ENCODE peak calls at places on chromosomes 7 and 10, in six cellular contexts. Y is HepG2, Q is K562, B is H1, W is GM12878, U is SK-N-SH. C is an unnamed sample.

GRCh38 chr7:37986780-37987380 is 66.4 kb downstream of the EPDR1 start:
- DNase-seq in W (no peak), U (no peak), Y (no peak), B (no peak), Q (no peak), C (no peak)

GRCh38 chr10:49448924-49449323 is 53.0 kb upstream of the DRGX start:
- DNase-seq in Y (no peak), W (no peak), Q (no peak), U (no peak), B (no peak), C (no peak)

GRCh38 chr10:79435271-79436065 is 10.0 kb downstream of the ZCCHC24 start:
- DNase-seq in Q (no peak), Y (no peak), W (no peak), B (no peak), U (no peak), C (no peak)

GRCh38 chr7:129282865-129283264 is 58.0 kb downstream of the AHCYL2 start:
- DNase-seq in Q (no peak), Y (no peak), W (no peak), B (no peak), U (no peak), C (no peak)

GRCh38 chr7:135930565-135931423 is 46.4 kb downstream of the MTPN start:
- DNase-seq in W (no peak), B (no peak), U (peak; percentile 36), Y (no peak), Q (no peak), C (no peak)

GRCh38 chr7:134879815-134880475 is 100.5 kb downstream of the CALD1 start:
- DNase-seq in U (no peak), W (no peak), B (no peak), Y (no peak), Q (no peak), C (no peak)

GRCh38 chr10:24208661-24209420 is at the start of gene KIAA1217:
- DNase-seq in U (peak; percentile 57), Y (peak; percentile 76), W (no peak), B (peak; percentile 63), Q (no peak), C (no peak)

GRCh38 chr10:93591065-93591808 is 9.8 kb downstream of the RBP4 start:
- DNase-seq in U (no peak), W (no peak), B (no peak), Q (no peak), Y (no peak), C (no peak)

GRCh38 chr7:47329320-47329926 is 252.5 kb downstream of the TNS3 start:
- DNase-seq in U (no peak), B (peak; percentile 37), W (no peak), Q (no peak), Y (no peak), C (no peak)

GRCh38 chr7:32330602-32331001 is 159.6 kb downstream of the LSM5 start:
- DNase-seq in Y (no peak), B (no peak), W (no peak), U (no peak), Q (no peak), C (no peak)

DNA sequence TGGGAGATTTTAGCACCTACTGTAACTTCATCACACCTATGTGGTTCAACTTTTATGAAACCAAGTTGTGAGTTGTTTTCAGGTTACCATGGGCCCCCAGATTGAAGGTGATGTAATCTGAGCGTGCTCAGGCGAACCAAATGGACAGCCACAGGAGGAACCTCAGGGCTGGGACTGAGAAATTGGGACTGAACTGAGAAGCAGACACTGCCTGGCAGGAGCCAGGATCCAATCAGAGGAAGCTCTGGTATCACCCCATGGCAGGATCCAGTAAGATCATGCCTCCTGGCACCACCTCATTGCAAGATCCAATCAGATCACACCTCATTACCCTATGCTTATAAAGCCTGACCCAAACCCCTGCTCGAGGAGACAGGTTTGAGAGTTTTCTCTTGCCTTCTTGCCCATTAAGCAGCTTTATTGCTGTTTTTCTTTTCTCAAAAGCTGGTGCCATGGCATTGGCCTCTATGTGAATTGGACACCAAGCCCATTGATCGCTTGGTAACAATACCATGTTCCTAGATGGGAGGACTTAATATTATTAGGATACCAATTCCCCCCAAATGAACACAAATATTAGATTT is 43.2 kb upstream of the GDF10 start:
- DNase-seq in Q (no peak), Y (no peak), W (no peak), U (no peak), B (peak; percentile 23), C (no peak)
- TF ChIP-seq YY1 in Q (no peak), Y (no peak), W (no peak), U (no peak), B (no peak), C (no peak)

GRCh38 chr7:48337012-48337621 is 165.9 kb downstream of the ABCA13 start:
- DNase-seq in Y (peak; percentile 10), W (no peak), U (peak; percentile 14), B (no peak), Q (no peak), C (no peak)
- TF ChIP-seq CTCF in Y (peak; percentile 48), W (peak; percentile 49), U (peak; percentile 61), B (peak; percentile 42), Q (no peak), C (peak; percentile 51)

GRCh38 chr7:29285451-29285807 is 90.9 kb downstream of the CHN2 start:
- DNase-seq in U (no peak), Q (no peak), B (peak; percentile 6), W (peak; percentile 55), Y (peak; percentile 28), C (peak; percentile 62)
- TF ChIP-seq YY1 in U (no peak), Q (no peak), B (no peak), W (no peak), Y (no peak), C (no peak)

GRCh38 chr7:27723086-27723485 is 16.9 kb upstream of the TAX1BP1 start:
- DNase-seq in U (peak; percentile 60), B (no peak), Q (no peak), W (no peak), Y (no peak), C (no peak)
- TF ChIP-seq CTCF in U (peak; percentile 59), B (peak; percentile 52), Q (peak; percentile 4), W (peak; percentile 4), Y (peak; percentile 10), C (peak; percentile 44)

GRCh38 chr7:46160861-46161260 is 239.8 kb upstream of the IGFBP3 start:
- DNase-seq in B (no peak), Y (no peak), W (no peak), U (no peak), Q (no peak), C (no peak)
- TF ChIP-seq YY1 in B (no peak), Y (no peak), W (no peak), U (no peak), Q (no peak), C (no peak)

GRCh38 chr10:31929260-31929985 is 792 bp upstream of the ARHGAP12 start:
- DNase-seq in U (no peak), Q (peak; percentile 51), B (peak; percentile 75), Y (peak; percentile 77), W (no peak), C (no peak)

GRCh38 chr10:31926154-31926553 is 2.5 kb downstream of the ARHGAP12 start:
- DNase-seq in U (no peak), Q (no peak), W (no peak), Y (no peak), B (no peak), C (no peak)

GRCh38 chr10:31928531-31929259 is at the start of gene ARHGAP12:
- DNase-seq in Y (peak; percentile 74), W (no peak), U (peak; percentile 96), B (peak; percentile 97), Q (peak; percentile 91), C (no peak)

GRCh38 chr10:31926765-31927596 is 1.6 kb downstream of the ARHGAP12 start:
- DNase-seq in Q (no peak), B (no peak), U (peak; percentile 5), Y (no peak), W (no peak), C (no peak)

DNA sequence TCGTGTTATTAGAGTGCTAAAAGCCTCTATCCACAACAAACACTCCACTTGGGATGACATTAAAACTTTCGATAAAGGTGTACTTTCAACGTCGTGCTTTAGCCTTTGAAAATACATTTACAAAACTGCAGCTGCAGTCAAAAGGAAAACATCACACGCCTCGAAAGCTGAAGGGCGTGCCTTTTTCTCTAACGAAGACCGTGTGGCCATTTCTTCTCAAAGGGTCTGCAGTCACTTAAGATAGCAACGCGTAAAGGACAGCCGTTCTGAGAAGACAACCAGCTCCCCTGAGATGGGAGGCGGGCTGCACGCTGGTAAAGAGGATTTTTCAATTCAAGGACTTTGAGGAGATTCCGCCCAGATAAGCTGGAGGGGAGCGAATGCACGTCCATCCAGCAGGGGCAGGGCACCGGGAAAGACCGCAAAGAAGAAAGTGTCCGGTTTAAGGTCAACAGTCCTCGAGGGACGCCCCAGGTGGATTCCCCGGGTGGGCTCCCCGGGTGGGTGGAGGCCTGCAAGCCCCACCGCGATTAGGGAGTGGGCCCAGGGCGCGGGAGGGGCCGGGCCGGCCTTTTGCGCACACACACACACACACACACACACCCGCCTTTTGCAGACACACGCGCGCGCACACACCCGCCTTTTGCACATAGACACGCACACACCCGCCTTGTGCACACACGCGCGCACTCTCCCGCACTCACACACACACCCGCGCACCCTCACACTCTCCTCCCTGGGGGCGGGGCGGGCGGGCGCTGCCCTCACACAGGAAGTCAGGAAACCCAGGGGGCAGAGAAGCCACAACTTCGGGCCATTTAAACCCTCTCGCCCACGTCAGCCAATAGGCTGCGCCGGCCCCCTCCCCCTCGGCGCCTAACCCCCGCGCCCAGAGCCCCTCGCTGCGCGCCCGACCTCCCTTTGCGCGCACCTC is 767 bp downstream of the ARHGAP12 start:
- DNase-seq in Y (peak; percentile 74), Q (peak; percentile 64), B (peak; percentile 71), U (peak; percentile 84), W (no peak), C (no peak)
- TF ChIP-seq CTCF in Y (peak; percentile 24), Q (peak; percentile 48), B (peak; percentile 38), U (peak; percentile 51), W (no peak), C (peak; percentile 38)

DNA sequence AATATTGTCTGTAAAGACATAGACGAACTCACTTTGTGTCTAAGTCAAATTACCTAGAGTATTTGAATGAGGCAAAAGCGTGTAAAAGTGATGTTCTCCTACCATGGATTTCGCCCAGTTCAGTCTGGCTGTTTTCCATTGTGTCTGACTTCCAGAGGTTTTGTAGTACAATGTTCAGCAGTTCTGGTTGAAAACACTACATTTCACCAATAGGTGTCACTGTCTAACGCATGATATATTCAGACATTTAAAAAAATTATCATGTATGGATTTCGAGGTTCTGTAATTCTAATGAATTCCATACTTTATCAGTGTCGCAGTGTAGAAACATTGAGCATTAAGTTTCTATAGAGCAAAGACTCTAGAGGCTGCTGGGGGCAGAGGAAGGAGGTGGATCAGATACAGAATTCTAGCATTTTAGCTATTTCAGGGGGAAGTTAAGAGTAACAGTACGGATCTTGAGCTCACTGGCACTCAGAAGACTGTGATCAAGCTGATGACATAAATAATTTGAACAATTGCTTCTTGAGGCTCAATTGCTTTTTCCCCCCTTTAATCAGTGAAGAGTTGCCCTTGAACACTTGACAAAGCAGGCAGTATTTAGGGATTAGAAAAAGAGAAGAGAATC is 196.9 kb upstream of the RHOBTB1 start:
- DNase-seq in Y (peak; percentile 68), U (peak; percentile 24), Q (peak; percentile 44), B (no peak), W (no peak), C (peak; percentile 57)
- TF ChIP-seq YY1 in Y (no peak), U (no peak), Q (no peak), B (no peak), W (no peak), C (no peak)

C was measured in HCT116.